ENCODE peak calls at places on chromosomes 1 and 21, in ten cellular contexts. One of them, this sample, is unnamed.

GRCh38 chr1:89987170-89987819 is 7.6 kb upstream of the ZNF326 start:
- DNase-seq in A549: peak; percentile 79
- DNase-seq in SK-N-SH: peak; percentile 81
- DNase-seq in tibial nerve: peak; percentile 85
- DNase-seq in GM12878: peak; percentile 45
- DNase-seq in suprapubic skin: no peak
- DNase-seq in K562: peak; percentile 51
- DNase-seq in ovary: no peak
- DNase-seq in sigmoid colon: no peak
- DNase-seq in transverse colon: peak; percentile 58
- DNase-seq in this sample: no peak

GRCh38 chr1:203537806-203538464 is 44.0 kb downstream of the OPTC start:
- DNase-seq in tibial nerve: no peak
- DNase-seq in sigmoid colon: no peak
- DNase-seq in GM12878: no peak
- DNase-seq in ovary: no peak
- DNase-seq in suprapubic skin: no peak
- DNase-seq in SK-N-SH: no peak
- DNase-seq in K562: no peak
- DNase-seq in A549: peak; percentile 61
- DNase-seq in transverse colon: no peak
- DNase-seq in this sample: no peak

GRCh38 chr1:157495285-157495684 is 57.0 kb downstream of the FCRL5 start:
- DNase-seq in ovary: no peak
- DNase-seq in suprapubic skin: no peak
- DNase-seq in tibial nerve: no peak
- DNase-seq in K562: no peak
- DNase-seq in transverse colon: no peak
- DNase-seq in sigmoid colon: no peak
- DNase-seq in A549: no peak
- DNase-seq in GM12878: no peak
- DNase-seq in SK-N-SH: no peak
- DNase-seq in this sample: no peak

GRCh38 chr1:226482975-226483660 is 65.4 kb upstream of the STUM start:
- DNase-seq in SK-N-SH: peak; percentile 65
- DNase-seq in transverse colon: no peak
- DNase-seq in ovary: no peak
- DNase-seq in sigmoid colon: no peak
- DNase-seq in suprapubic skin: no peak
- DNase-seq in K562: no peak
- DNase-seq in GM12878: no peak
- DNase-seq in A549: no peak
- DNase-seq in tibial nerve: no peak
- DNase-seq in this sample: no peak

GRCh38 chr1:220990417-220991337 is 111.4 kb downstream of the HLX start:
- DNase-seq in SK-N-SH: no peak
- DNase-seq in sigmoid colon: no peak
- DNase-seq in GM12878: no peak
- DNase-seq in tibial nerve: no peak
- DNase-seq in K562: peak; percentile 33
- DNase-seq in transverse colon: no peak
- DNase-seq in ovary: no peak
- DNase-seq in suprapubic skin: no peak
- DNase-seq in A549: peak; percentile 30
- DNase-seq in this sample: no peak

GRCh38 chr1:78211483-78212092 is 165.8 kb downstream of the GIPC2 start:
- DNase-seq in ovary: no peak
- DNase-seq in transverse colon: no peak
- DNase-seq in tibial nerve: no peak
- DNase-seq in sigmoid colon: no peak
- DNase-seq in A549: no peak
- DNase-seq in K562: no peak
- DNase-seq in suprapubic skin: no peak
- DNase-seq in GM12878: no peak
- DNase-seq in SK-N-SH: no peak
- DNase-seq in this sample: no peak

GRCh38 chr1:232925421-232926202 is 24.8 kb upstream of the NTPCR start:
- DNase-seq in sigmoid colon: no peak
- DNase-seq in GM12878: no peak
- DNase-seq in suprapubic skin: no peak
- DNase-seq in K562: no peak
- DNase-seq in transverse colon: no peak
- DNase-seq in ovary: no peak
- DNase-seq in tibial nerve: no peak
- DNase-seq in SK-N-SH: no peak
- DNase-seq in A549: no peak
- DNase-seq in this sample: no peak

GRCh38 chr1:40030528-40031135 is 9.9 kb upstream of the CAP1 start:
- DNase-seq in sigmoid colon: no peak
- DNase-seq in SK-N-SH: no peak
- DNase-seq in suprapubic skin: no peak
- DNase-seq in GM12878: no peak
- DNase-seq in K562: no peak
- DNase-seq in ovary: no peak
- DNase-seq in transverse colon: no peak
- DNase-seq in A549: no peak
- DNase-seq in tibial nerve: no peak
- DNase-seq in this sample: no peak

DNA sequence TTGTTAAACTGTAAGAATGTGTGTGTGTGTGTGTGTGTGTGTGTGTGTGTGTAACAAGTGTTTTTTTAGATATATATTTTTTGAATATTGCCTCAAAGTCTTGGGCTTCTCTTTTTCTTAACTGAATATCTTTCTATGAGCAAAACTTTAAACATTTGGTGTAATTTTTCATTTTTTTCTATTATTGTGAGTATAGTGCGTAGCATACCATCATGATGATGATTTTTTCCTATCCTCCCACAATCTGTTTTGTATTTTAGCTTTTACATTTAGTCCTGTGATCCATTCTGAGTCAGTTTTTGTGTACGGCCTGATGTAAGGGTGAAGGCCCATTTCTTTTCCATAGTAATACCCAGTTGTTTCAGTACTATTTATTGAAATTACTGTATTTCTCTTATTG is 680.6 kb downstream of the TTLL7 start:
- DNase-seq in transverse colon: no peak
- DNase-seq in suprapubic skin: no peak
- DNase-seq in tibial nerve: no peak
- DNase-seq in ovary: no peak
- DNase-seq in A549: no peak
- DNase-seq in K562: no peak
- DNase-seq in GM12878: no peak
- DNase-seq in SK-N-SH: no peak
- DNase-seq in sigmoid colon: no peak
- DNase-seq in this sample: no peak
- TF ChIP-seq EP300 in transverse colon: no peak
- TF ChIP-seq EP300 in suprapubic skin: no peak
- TF ChIP-seq EP300 in tibial nerve: no peak
- TF ChIP-seq EP300 in ovary: no peak
- TF ChIP-seq EP300 in A549: no peak
- TF ChIP-seq EP300 in K562: no peak
- TF ChIP-seq EP300 in GM12878: no peak
- TF ChIP-seq EP300 in SK-N-SH: no peak
- TF ChIP-seq EP300 in sigmoid colon: no peak
- TF ChIP-seq EP300 in this sample: no peak

DNA sequence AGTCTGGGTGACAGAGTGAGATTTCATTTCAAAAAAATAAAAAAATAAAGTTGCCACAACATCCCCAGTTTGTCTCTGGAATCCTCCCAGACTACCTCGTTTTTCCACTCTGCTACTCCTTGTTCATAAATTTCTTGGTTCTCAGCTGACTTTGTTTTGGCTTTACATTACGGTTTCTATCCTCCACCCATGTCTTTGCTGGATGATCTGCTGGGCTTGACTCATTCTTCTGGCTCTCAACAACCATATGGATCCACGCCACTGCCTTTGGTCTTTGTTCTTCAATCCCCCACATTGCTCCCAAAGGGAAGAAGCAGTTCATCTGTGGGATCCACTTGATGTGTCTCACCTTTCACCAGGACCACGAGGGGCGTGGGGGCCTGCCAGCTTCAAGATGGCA is 67.1 kb upstream of the NBL1 start:
- DNase-seq in transverse colon: no peak
- DNase-seq in GM12878: no peak
- DNase-seq in tibial nerve: no peak
- DNase-seq in SK-N-SH: no peak
- DNase-seq in suprapubic skin: no peak
- DNase-seq in ovary: no peak
- DNase-seq in A549: no peak
- DNase-seq in sigmoid colon: no peak
- DNase-seq in K562: no peak
- DNase-seq in this sample: no peak
- TF ChIP-seq EP300 in transverse colon: no peak
- TF ChIP-seq EP300 in GM12878: no peak
- TF ChIP-seq EP300 in tibial nerve: no peak
- TF ChIP-seq EP300 in SK-N-SH: no peak
- TF ChIP-seq EP300 in suprapubic skin: no peak
- TF ChIP-seq EP300 in ovary: no peak
- TF ChIP-seq EP300 in A549: no peak
- TF ChIP-seq EP300 in sigmoid colon: no peak
- TF ChIP-seq EP300 in K562: no peak
- TF ChIP-seq EP300 in this sample: no peak

GRCh38 chr1:175171214-175171913 is 21.2 kb downstream of the KIAA0040 start:
- DNase-seq in sigmoid colon: no peak
- DNase-seq in A549: no peak
- DNase-seq in transverse colon: no peak
- DNase-seq in ovary: no peak
- DNase-seq in suprapubic skin: no peak
- DNase-seq in tibial nerve: no peak
- DNase-seq in SK-N-SH: no peak
- DNase-seq in K562: no peak
- DNase-seq in GM12878: no peak
- DNase-seq in this sample: no peak

GRCh38 chr1:175174702-175175102 is 17.9 kb downstream of the KIAA0040 start:
- DNase-seq in tibial nerve: no peak
- DNase-seq in SK-N-SH: no peak
- DNase-seq in suprapubic skin: no peak
- DNase-seq in transverse colon: no peak
- DNase-seq in sigmoid colon: no peak
- DNase-seq in GM12878: no peak
- DNase-seq in K562: no peak
- DNase-seq in A549: no peak
- DNase-seq in ovary: no peak
- DNase-seq in this sample: no peak

GRCh38 chr1:175169305-175170018 is 23.1 kb downstream of the KIAA0040 start:
- DNase-seq in SK-N-SH: no peak
- DNase-seq in suprapubic skin: no peak
- DNase-seq in K562: no peak
- DNase-seq in ovary: no peak
- DNase-seq in GM12878: no peak
- DNase-seq in tibial nerve: no peak
- DNase-seq in sigmoid colon: no peak
- DNase-seq in transverse colon: no peak
- DNase-seq in A549: no peak
- DNase-seq in this sample: no peak

GRCh38 chr1:175174273-175174672 is 18.3 kb downstream of the KIAA0040 start:
- DNase-seq in suprapubic skin: no peak
- DNase-seq in ovary: no peak
- DNase-seq in GM12878: no peak
- DNase-seq in K562: no peak
- DNase-seq in transverse colon: no peak
- DNase-seq in sigmoid colon: no peak
- DNase-seq in SK-N-SH: no peak
- DNase-seq in tibial nerve: no peak
- DNase-seq in A549: no peak
- DNase-seq in this sample: no peak

DNA sequence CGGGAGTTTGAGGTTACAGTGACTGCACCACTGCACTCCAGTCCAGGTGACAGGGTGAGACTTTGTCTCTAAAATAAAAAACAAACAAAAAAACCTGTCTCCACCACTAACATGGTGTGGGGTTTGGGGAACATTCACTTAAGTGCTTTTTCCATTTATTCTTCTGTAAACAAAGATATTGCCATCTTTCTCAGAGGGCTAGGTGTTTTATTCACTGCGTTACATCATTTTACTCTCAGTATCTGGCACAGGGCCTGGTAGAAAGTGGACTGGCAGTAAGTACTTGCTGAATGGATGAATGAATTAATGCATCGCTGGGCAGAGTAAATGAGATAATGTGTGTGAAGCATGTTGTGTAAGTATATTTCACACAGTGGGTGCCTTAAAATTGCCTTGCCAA is 20.1 kb downstream of the KIAA0040 start:
- DNase-seq in transverse colon: no peak
- DNase-seq in GM12878: no peak
- DNase-seq in ovary: no peak
- DNase-seq in SK-N-SH: no peak
- DNase-seq in suprapubic skin: no peak
- DNase-seq in K562: no peak
- DNase-seq in A549: no peak
- DNase-seq in sigmoid colon: no peak
- DNase-seq in tibial nerve: no peak
- DNase-seq in this sample: no peak
- TF ChIP-seq EP300 in transverse colon: no peak
- TF ChIP-seq EP300 in GM12878: no peak
- TF ChIP-seq EP300 in ovary: no peak
- TF ChIP-seq EP300 in SK-N-SH: no peak
- TF ChIP-seq EP300 in suprapubic skin: no peak
- TF ChIP-seq EP300 in K562: no peak
- TF ChIP-seq EP300 in A549: no peak
- TF ChIP-seq EP300 in sigmoid colon: no peak
- TF ChIP-seq EP300 in tibial nerve: no peak
- TF ChIP-seq EP300 in this sample: no peak

GRCh38 chr21:33884361-33885157 is 31.0 kb downstream of the ATP5PO start:
- DNase-seq in tibial nerve: no peak
- DNase-seq in transverse colon: no peak
- DNase-seq in K562: no peak
- DNase-seq in sigmoid colon: peak; percentile 34
- DNase-seq in SK-N-SH: no peak
- DNase-seq in ovary: no peak
- DNase-seq in GM12878: no peak
- DNase-seq in A549: no peak
- DNase-seq in suprapubic skin: no peak
- DNase-seq in this sample: no peak

GRCh38 chr21:33886316-33886715 is 29.3 kb downstream of the ATP5PO start:
- DNase-seq in suprapubic skin: no peak
- DNase-seq in sigmoid colon: peak; percentile 36
- DNase-seq in transverse colon: no peak
- DNase-seq in A549: no peak
- DNase-seq in ovary: no peak
- DNase-seq in GM12878: no peak
- DNase-seq in tibial nerve: no peak
- DNase-seq in SK-N-SH: no peak
- DNase-seq in K562: no peak
- DNase-seq in this sample: no peak

GRCh38 chr21:33881689-33882440 is 33.7 kb downstream of the ATP5PO start:
- DNase-seq in sigmoid colon: peak; percentile 17
- DNase-seq in A549: no peak
- DNase-seq in transverse colon: no peak
- DNase-seq in K562: no peak
- DNase-seq in suprapubic skin: no peak
- DNase-seq in tibial nerve: no peak
- DNase-seq in GM12878: no peak
- DNase-seq in SK-N-SH: no peak
- DNase-seq in ovary: no peak
- DNase-seq in this sample: no peak

GRCh38 chr21:33880626-33881025 is 35.0 kb downstream of the ATP5PO start:
- DNase-seq in sigmoid colon: peak; percentile 49
- DNase-seq in tibial nerve: no peak
- DNase-seq in GM12878: no peak
- DNase-seq in suprapubic skin: peak; percentile 46
- DNase-seq in ovary: no peak
- DNase-seq in A549: no peak
- DNase-seq in SK-N-SH: no peak
- DNase-seq in transverse colon: no peak
- DNase-seq in K562: no peak
- DNase-seq in this sample: no peak

GRCh38 chr21:33885158-33885514 is 30.5 kb downstream of the ATP5PO start:
- DNase-seq in transverse colon: no peak
- DNase-seq in ovary: no peak
- DNase-seq in sigmoid colon: no peak
- DNase-seq in SK-N-SH: no peak
- DNase-seq in suprapubic skin: no peak
- DNase-seq in A549: no peak
- DNase-seq in K562: no peak
- DNase-seq in tibial nerve: no peak
- DNase-seq in GM12878: no peak
- DNase-seq in this sample: no peak
- TF ChIP-seq EP300 in transverse colon: no peak
- TF ChIP-seq EP300 in ovary: no peak
- TF ChIP-seq EP300 in sigmoid colon: no peak
- TF ChIP-seq EP300 in SK-N-SH: no peak
- TF ChIP-seq EP300 in suprapubic skin: no peak
- TF ChIP-seq EP300 in A549: no peak
- TF ChIP-seq EP300 in K562: no peak
- TF ChIP-seq EP300 in tibial nerve: no peak
- TF ChIP-seq EP300 in GM12878: no peak
- TF ChIP-seq EP300 in this sample: no peak

This sample was measured in esophagus muscularis mucosa.